ENCODE peak calls at places on chromosomes 12 and 14, in nine cellular contexts. G is RWPE1; C is fibroblast of villous mesenchyme; X is endothelial cell; U is Peyer's patch; O is tibial nerve; Z is CD8-positive, alpha-beta T cell; L is brain microvascular endothelial cell; Y is fibroblast of the aortic adventitia. N is an unnamed sample.

GRCh38 chr12:10740182-10740581 is 17.1 kb upstream of the YBX3 start:
- DNase-seq in O (no peak), L (no peak), Y (no peak), Z (no peak), C (no peak), G (no peak), X (no peak), U (no peak), N (no peak)

GRCh38 chr14:21244546-21244945 is 24.7 kb downstream of the HNRNPC start:
- DNase-seq in Y (no peak), C (peak), G (no peak), O (no peak), Z (no peak), X (no peak), U (no peak), L (no peak), N (no peak)

GRCh38 chr12:12985817-12986408 is 14.2 kb downstream of the HEBP1 start:
- DNase-seq in G (no peak), L (peak), O (no peak), X (peak), U (no peak), C (no peak), Z (no peak), Y (peak), N (no peak)

GRCh38 chr12:115383668-115384067 is 699.7 kb upstream of the TBX3 start:
- DNase-seq in Y (peak), X (no peak), O (no peak), Z (no peak), G (peak), C (peak), L (peak), U (no peak), N (no peak)

GRCh38 chr14:101857226-101857625 is 95.7 kb downstream of the PPP2R5C start:
- DNase-seq in C (no peak), O (no peak), L (no peak), G (no peak), U (no peak), Y (no peak), Z (no peak), X (no peak), N (no peak)

GRCh38 chr12:123363743-123364531 is 710 bp downstream of the SBNO1 start:
- DNase-seq in Z (peak), L (no peak), U (peak), C (no peak), G (peak), X (peak), O (no peak), Y (no peak), N (peak)

GRCh38 chr12:45122776-45123380 is 72.0 kb upstream of the DBX2 start:
- DNase-seq in C (peak), L (no peak), U (no peak), Y (peak), G (peak), Z (no peak), O (no peak), X (peak), N (no peak)

GRCh38 chr12:76878045-76878898 is 547 bp downstream of the CSRP2 start:
- DNase-seq in Y (no peak), C (no peak), X (peak), Z (no peak), G (peak), U (no peak), O (no peak), L (no peak), N (no peak)

GRCh38 chr12:7609480-7609879 is 56.2 kb downstream of the APOBEC1 start:
- DNase-seq in O (no peak), G (no peak), L (peak), Y (peak), Z (no peak), X (no peak), U (no peak), C (peak), N (no peak)

GRCh38 chr12:5720405-5721045 is 224.5 kb downstream of the ANO2 start:
- DNase-seq in Y (no peak), C (no peak), U (no peak), O (no peak), G (no peak), Z (no peak), L (no peak), X (no peak), N (no peak)

GRCh38 chr14:53840444-53840843 is 116.2 kb downstream of the BMP4 start:
- DNase-seq in Z (no peak), C (no peak), G (peak), Y (no peak), L (no peak), O (no peak), X (no peak), U (peak), N (no peak)

GRCh38 chr14:36522972-36523685 is 3.1 kb upstream of the NKX2-1 start:
- DNase-seq in U (no peak), G (no peak), X (no peak), L (no peak), C (no peak), Z (no peak), O (no peak), Y (no peak), N (peak)

GRCh38 chr14:85471156-85471555 is 58.8 kb upstream of the FLRT2 start:
- DNase-seq in C (peak), L (peak), Y (peak), Z (no peak), U (no peak), X (no peak), O (no peak), G (no peak), N (no peak)

GRCh38 chr12:76032043-76032981 is 736 bp upstream of the PHLDA1 start:
- DNase-seq in C (peak), Z (no peak), X (peak), G (peak), O (no peak), L (peak), U (peak), Y (peak), N (peak)

GRCh38 chr12:10503460-10503859 is 2.2 kb upstream of the EIF2S3B start:
- DNase-seq in O (no peak), L (no peak), G (no peak), Z (no peak), X (no peak), Y (no peak), C (no peak), U (no peak), N (no peak)

GRCh38 chr12:88578821-88579518 is 1.3 kb downstream of the KITLG start:
- DNase-seq in U (peak), Z (no peak), C (no peak), O (no peak), X (peak), Y (no peak), L (peak), G (peak), N (no peak)

GRCh38 chr12:96401061-96401871 is 1.0 kb upstream of the CDK17 start:
- DNase-seq in C (peak), X (peak), Z (no peak), G (peak), U (no peak), O (no peak), L (peak), Y (peak), N (peak)

GRCh38 chr12:14960548-14961465 is 594 bp downstream of the ARHGDIB start:
- DNase-seq in C (no peak), G (peak), Y (peak), L (no peak), Z (peak), X (no peak), U (peak), O (no peak), N (no peak)

GRCh38 chr12:54561164-54561563 is 11.8 kb downstream of the PDE1B start:
- DNase-seq in U (peak), G (no peak), X (no peak), Y (no peak), O (no peak), C (no peak), L (no peak), Z (no peak), N (no peak)

GRCh38 chr14:36513451-36514277 is 6.4 kb downstream of the NKX2-1 start:
- DNase-seq in X (no peak), U (no peak), Z (no peak), Y (no peak), L (no peak), C (no peak), G (no peak), O (no peak), N (no peak)

GRCh38 chr12:123805119-123805518 is 43.0 kb downstream of the DNAH10 start:
- DNase-seq in Z (no peak), U (no peak), O (no peak), C (no peak), G (no peak), L (no peak), X (no peak), Y (no peak), N (no peak)

GRCh38 chr12:47393403-47393790 is 312.4 kb downstream of the RPAP3 start:
- DNase-seq in Z (no peak), Y (peak), L (no peak), C (no peak), U (no peak), X (no peak), O (no peak), G (no peak), N (no peak)

GRCh38 chr12:100293017-100293416 is 26.0 kb downstream of the SCYL2 start:
- DNase-seq in U (no peak), G (no peak), Y (no peak), O (no peak), C (no peak), L (no peak), X (no peak), Z (no peak), N (no peak)

GRCh38 chr12:62758216-62758615 is 176.7 kb downstream of the PPM1H start:
- DNase-seq in G (no peak), Z (no peak), U (no peak), Y (peak), O (no peak), X (no peak), L (peak), C (peak), N (no peak)

GRCh38 chr14:68441532-68441931 is 351.3 kb downstream of the ZFP36L1 start:
- DNase-seq in Z (no peak), C (no peak), U (no peak), X (no peak), G (no peak), O (no peak), Y (no peak), L (no peak), N (no peak)

GRCh38 chr14:70822706-70823185 is 13.4 kb upstream of the MAP3K9 start:
- DNase-seq in G (no peak), L (no peak), Y (no peak), Z (no peak), O (no peak), U (peak), C (peak), X (peak), N (peak)

GRCh38 chr12:82857276-82857675 is 170.6 kb downstream of the TMTC2 start:
- DNase-seq in O (no peak), L (no peak), Z (no peak), G (no peak), Y (no peak), C (no peak), U (no peak), X (no peak), N (no peak)

GRCh38 chr12:617304-617915 is 45.8 kb downstream of the NINJ2 start:
- DNase-seq in O (no peak), C (peak), Z (no peak), G (no peak), X (no peak), U (peak), L (no peak), Y (no peak), N (no peak)

GRCh38 chr14:21215879-21216251 is 53.4 kb downstream of the HNRNPC start:
- DNase-seq in Y (no peak), O (no peak), G (no peak), C (no peak), X (no peak), U (no peak), Z (no peak), L (no peak), N (no peak)

GRCh38 chr12:25592725-25593495 is 39.8 kb upstream of the LMNTD1 start:
- DNase-seq in O (no peak), G (no peak), U (no peak), L (no peak), X (no peak), Y (no peak), C (no peak), Z (no peak), N (no peak)

GRCh38 chr12:124915249-124916236 is 1.1 kb upstream of the UBC start:
- DNase-seq in U (peak), O (peak), G (no peak), C (peak), Y (peak), L (no peak), X (no peak), Z (peak), N (no peak)

GRCh38 chr14:68361231-68361630 is 431.6 kb downstream of the ZFP36L1 start:
- DNase-seq in X (no peak), L (peak), O (no peak), U (no peak), C (no peak), G (no peak), Y (peak), Z (no peak), N (no peak)

GRCh38 chr12:103169-103981 is 36.8 kb downstream of the IQSEC3 start:
- DNase-seq in Z (no peak), C (no peak), X (no peak), Y (no peak), G (peak), U (no peak), L (no peak), O (no peak), N (no peak)

GRCh38 chr12:62660763-62661162 is 194.1 kb downstream of the MON2 start:
- DNase-seq in L (peak), O (no peak), C (peak), U (no peak), G (peak), Y (peak), Z (no peak), X (no peak), N (no peak)

GRCh38 chr14:104145826-104146642 is 7.6 kb downstream of the KIF26A start:
- DNase-seq in X (no peak), G (no peak), Y (no peak), O (no peak), L (no peak), Z (no peak), C (no peak), U (no peak), N (no peak)

GRCh38 chr12:58563621-58564020 is 356.7 kb downstream of the LRIG3 start:
- DNase-seq in Y (no peak), G (no peak), X (no peak), O (no peak), L (no peak), C (no peak), Z (no peak), U (no peak), N (no peak)

GRCh38 chr14:81516941-81517797 is 16.5 kb downstream of the SEL1L start:
- DNase-seq in X (peak), U (no peak), L (peak), O (no peak), G (no peak), Z (no peak), C (peak), Y (peak), N (no peak)

GRCh38 chr12:113479578-113480335 is 8.1 kb upstream of the LHX5 start:
- DNase-seq in L (no peak), C (peak), X (peak), Y (peak), Z (peak), O (no peak), U (no peak), G (peak), N (peak)

GRCh38 chr12:52175411-52176350 is 16.1 kb downstream of the KRT80 start:
- DNase-seq in X (peak), Z (no peak), C (peak), Y (no peak), O (no peak), U (no peak), L (no peak), G (peak), N (no peak)
- TF ChIP-seq CTCF in X (peak), Z (no peak), C (peak), Y (peak), O (no peak), U (no peak), L (peak), G (no peak), N (no peak)

GRCh38 chr14:60214415-60215126 is 34.5 kb upstream of the PPM1A start:
- DNase-seq in Y (no peak), X (no peak), U (no peak), C (no peak), L (no peak), Z (no peak), O (no peak), G (no peak), N (no peak)
- TF ChIP-seq CTCF in Y (no peak), X (no peak), U (no peak), C (no peak), L (no peak), Z (no peak), O (no peak), G (no peak), N (no peak)

GRCh38 chr12:40393031-40393430 is 168.2 kb downstream of the LRRK2 start:
- DNase-seq in Z (no peak), X (no peak), O (no peak), G (no peak), Y (no peak), C (no peak), L (no peak), U (no peak), N (no peak)

DNA sequence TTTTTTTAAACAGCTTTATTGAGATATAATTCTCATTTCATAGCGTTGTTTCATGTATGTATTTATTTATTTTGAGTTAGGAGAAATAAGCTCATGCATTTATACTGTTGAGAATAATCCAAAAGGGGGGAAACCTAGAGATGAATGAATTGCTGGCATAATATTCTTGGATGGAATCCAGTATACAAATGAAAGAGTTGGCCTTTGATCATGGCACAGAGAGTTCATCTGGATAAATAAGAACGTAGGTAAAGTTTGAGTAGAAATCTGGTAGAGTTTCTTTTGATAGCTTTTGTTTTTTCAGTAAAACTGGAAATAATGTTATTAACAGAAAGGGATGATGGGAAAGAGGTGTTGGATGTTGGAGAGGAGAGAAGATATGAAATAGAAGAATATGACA is 166.2 kb downstream of the LRRK2 start:
- DNase-seq in Y (no peak), U (no peak), X (no peak), G (no peak), L (no peak), Z (no peak), C (no peak), O (no peak), N (no peak)
- TF ChIP-seq CTCF in Y (no peak), U (no peak), X (no peak), G (no peak), L (no peak), Z (no peak), C (no peak), O (no peak), N (no peak)

GRCh38 chr14:73746540-73747385 is 32.6 kb upstream of the PNMA1 start:
- DNase-seq in U (no peak), Z (no peak), O (no peak), X (no peak), C (peak), Y (no peak), G (no peak), L (no peak), N (no peak)
- TF ChIP-seq CTCF in U (peak), Z (no peak), O (no peak), X (no peak), C (peak), Y (peak), G (no peak), L (peak), N (no peak)

GRCh38 chr14:77245820-77246219 is 25.2 kb downstream of the NGB start:
- DNase-seq in C (no peak), Z (no peak), L (no peak), U (no peak), Y (no peak), G (no peak), X (no peak), O (no peak), N (no peak)
- TF ChIP-seq CTCF in C (no peak), Z (no peak), L (peak), U (no peak), Y (no peak), G (no peak), X (no peak), O (no peak), N (no peak)

GRCh38 chr12:74644681-74645080 is 107.0 kb downstream of the ATXN7L3B start:
- DNase-seq in X (no peak), C (no peak), Y (no peak), U (no peak), L (no peak), Z (no peak), G (no peak), O (no peak), N (no peak)

GRCh38 chr12:74641694-74642093 is 104.1 kb downstream of the ATXN7L3B start:
- DNase-seq in U (no peak), G (no peak), C (no peak), O (no peak), Z (no peak), Y (no peak), X (no peak), L (no peak), N (no peak)

GRCh38 chr12:74641262-74641661 is 103.6 kb downstream of the ATXN7L3B start:
- DNase-seq in C (no peak), L (no peak), O (no peak), X (no peak), Z (no peak), G (no peak), Y (no peak), U (no peak), N (no peak)

GRCh38 chr12:74646831-74647230 is 109.2 kb downstream of the ATXN7L3B start:
- DNase-seq in U (no peak), C (no peak), Z (no peak), L (no peak), O (no peak), X (no peak), Y (peak), G (no peak), N (no peak)

GRCh38 chr12:74647241-74647640 is 109.6 kb downstream of the ATXN7L3B start:
- DNase-seq in X (no peak), Z (no peak), L (no peak), O (no peak), U (no peak), Y (no peak), G (no peak), C (no peak), N (no peak)
- TF ChIP-seq CTCF in X (no peak), Z (no peak), L (no peak), O (no peak), U (no peak), Y (no peak), G (no peak), C (no peak), N (no peak)

GRCh38 chr14:56555921-56556570 is 23.6 kb upstream of the TMEM260 start:
- DNase-seq in O (no peak), L (no peak), G (peak), Y (peak), C (peak), U (no peak), X (no peak), Z (no peak), N (peak)
- TF ChIP-seq CTCF in O (no peak), L (peak), G (peak), Y (peak), C (peak), U (peak), X (no peak), Z (peak), N (peak)

DNA sequence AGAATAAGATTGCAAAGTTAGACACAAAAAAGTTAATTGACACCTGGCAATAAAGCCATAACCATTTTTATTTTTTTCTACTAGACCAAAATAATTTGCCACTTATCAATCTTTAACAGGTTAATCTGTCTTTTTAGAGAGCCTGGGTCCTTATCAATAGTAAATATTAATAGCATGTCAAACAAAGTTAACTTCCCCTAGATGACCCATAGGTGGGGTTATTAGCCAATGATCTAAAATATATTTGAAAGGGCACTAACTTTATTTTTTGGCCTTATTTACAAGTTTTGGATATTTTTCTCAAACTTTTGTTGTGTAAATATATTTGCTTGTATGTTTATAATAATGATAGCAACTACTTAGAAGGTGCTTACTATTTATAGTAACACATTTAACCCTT is 3.9 kb downstream of the ANKRD33 start:
- DNase-seq in Y (peak), O (no peak), X (no peak), C (no peak), G (peak), U (no peak), L (no peak), Z (no peak), N (no peak)
- TF ChIP-seq CTCF in Y (peak), O (peak), X (peak), C (peak), G (peak), U (peak), L (peak), Z (no peak), N (no peak)

GRCh38 chr14:95068521-95068920 is 88.8 kb downstream of the DICER1 start:
- DNase-seq in Z (no peak), X (no peak), Y (no peak), C (no peak), G (no peak), O (no peak), U (no peak), L (no peak), N (no peak)
- TF ChIP-seq CTCF in Z (no peak), X (no peak), Y (no peak), C (no peak), G (no peak), O (no peak), U (no peak), L (no peak), N (no peak)

GRCh38 chr14:28767851-28768548 is 1.4 kb downstream of the FOXG1 start:
- DNase-seq in L (no peak), C (no peak), Z (no peak), G (no peak), Y (no peak), U (no peak), O (no peak), X (peak), N (no peak)
- TF ChIP-seq CTCF in L (no peak), C (no peak), Z (no peak), G (no peak), Y (no peak), U (no peak), O (no peak), X (peak), N (no peak)